ENCODE peak calls at places on chromosomes 7 and 10, in ten cellular contexts. One of them, this sample, is unnamed.

GRCh38 chr7:44415047-44415446 is 75.4 kb downstream of the NUDCD3 start:
- DNase-seq in hepatocyte: no peak
- DNase-seq in activated CD8-positive, alpha-beta memory T cell treated with anti-CD3 and anti-CD28 coated beads for 48 hours: no peak
- DNase-seq in cerebellum: no peak
- DNase-seq in stimulated activated naive CD8-positive, alpha-beta T cell treated with anti-CD3 and anti-CD28 coated beads, Interleukin-15, Interleukin-2, amounts not matched to agents 100 U/mL and 50 U/mL, for 24 hours: no peak
- DNase-seq in AG20443: no peak
- DNase-seq in fibroblast of pulmonary artery: no peak
- DNase-seq in pulmonary artery endothelial cell: no peak
- DNase-seq in AG10803: peak
- DNase-seq in nephron progenitor cell: no peak
- DNase-seq in this sample: no peak

GRCh38 chr7:106260136-106260561 is 24.6 kb downstream of the NAMPT start:
- DNase-seq in hepatocyte: no peak
- DNase-seq in activated CD8-positive, alpha-beta memory T cell treated with anti-CD3 and anti-CD28 coated beads for 48 hours: no peak
- DNase-seq in cerebellum: no peak
- DNase-seq in stimulated activated naive CD8-positive, alpha-beta T cell treated with anti-CD3 and anti-CD28 coated beads, Interleukin-15, Interleukin-2, amounts not matched to agents 100 U/mL and 50 U/mL, for 24 hours: no peak
- DNase-seq in AG20443: peak
- DNase-seq in fibroblast of pulmonary artery: no peak
- DNase-seq in pulmonary artery endothelial cell: no peak
- DNase-seq in AG10803: peak
- DNase-seq in nephron progenitor cell: no peak
- DNase-seq in this sample: no peak

GRCh38 chr10:131658476-131659110 is 242.2 kb upstream of the PPP2R2D start:
- DNase-seq in hepatocyte: no peak
- DNase-seq in activated CD8-positive, alpha-beta memory T cell treated with anti-CD3 and anti-CD28 coated beads for 48 hours: no peak
- DNase-seq in cerebellum: no peak
- DNase-seq in stimulated activated naive CD8-positive, alpha-beta T cell treated with anti-CD3 and anti-CD28 coated beads, Interleukin-15, Interleukin-2, amounts not matched to agents 100 U/mL and 50 U/mL, for 24 hours: no peak
- DNase-seq in AG20443: no peak
- DNase-seq in fibroblast of pulmonary artery: no peak
- DNase-seq in pulmonary artery endothelial cell: no peak
- DNase-seq in AG10803: no peak
- DNase-seq in nephron progenitor cell: no peak
- DNase-seq in this sample: peak

GRCh38 chr10:57008189-57008588 is 647.1 kb upstream of the ZWINT start:
- DNase-seq in hepatocyte: no peak
- DNase-seq in activated CD8-positive, alpha-beta memory T cell treated with anti-CD3 and anti-CD28 coated beads for 48 hours: no peak
- DNase-seq in cerebellum: no peak
- DNase-seq in stimulated activated naive CD8-positive, alpha-beta T cell treated with anti-CD3 and anti-CD28 coated beads, Interleukin-15, Interleukin-2, amounts not matched to agents 100 U/mL and 50 U/mL, for 24 hours: no peak
- DNase-seq in AG20443: no peak
- DNase-seq in fibroblast of pulmonary artery: no peak
- DNase-seq in pulmonary artery endothelial cell: no peak
- DNase-seq in AG10803: no peak
- DNase-seq in nephron progenitor cell: no peak
- DNase-seq in this sample: no peak

GRCh38 chr7:142933092-142933475 is 462 bp downstream of the TRPV5 start:
- DNase-seq in hepatocyte: no peak
- DNase-seq in activated CD8-positive, alpha-beta memory T cell treated with anti-CD3 and anti-CD28 coated beads for 48 hours: no peak
- DNase-seq in cerebellum: no peak
- DNase-seq in stimulated activated naive CD8-positive, alpha-beta T cell treated with anti-CD3 and anti-CD28 coated beads, Interleukin-15, Interleukin-2, amounts not matched to agents 100 U/mL and 50 U/mL, for 24 hours: no peak
- DNase-seq in AG20443: no peak
- DNase-seq in fibroblast of pulmonary artery: no peak
- DNase-seq in pulmonary artery endothelial cell: no peak
- DNase-seq in AG10803: no peak
- DNase-seq in nephron progenitor cell: no peak
- DNase-seq in this sample: peak

GRCh38 chr7:106659369-106659962 is 1.5 kb downstream of the CCDC71L start:
- DNase-seq in hepatocyte: no peak
- DNase-seq in activated CD8-positive, alpha-beta memory T cell treated with anti-CD3 and anti-CD28 coated beads for 48 hours: no peak
- DNase-seq in cerebellum: no peak
- DNase-seq in stimulated activated naive CD8-positive, alpha-beta T cell treated with anti-CD3 and anti-CD28 coated beads, Interleukin-15, Interleukin-2, amounts not matched to agents 100 U/mL and 50 U/mL, for 24 hours: no peak
- DNase-seq in AG20443: no peak
- DNase-seq in fibroblast of pulmonary artery: peak
- DNase-seq in pulmonary artery endothelial cell: no peak
- DNase-seq in AG10803: peak
- DNase-seq in nephron progenitor cell: no peak
- DNase-seq in this sample: no peak

GRCh38 chr7:28187012-28187411 is 6.4 kb upstream of the JAZF1 start:
- DNase-seq in hepatocyte: no peak
- DNase-seq in activated CD8-positive, alpha-beta memory T cell treated with anti-CD3 and anti-CD28 coated beads for 48 hours: no peak
- DNase-seq in cerebellum: no peak
- DNase-seq in stimulated activated naive CD8-positive, alpha-beta T cell treated with anti-CD3 and anti-CD28 coated beads, Interleukin-15, Interleukin-2, amounts not matched to agents 100 U/mL and 50 U/mL, for 24 hours: no peak
- DNase-seq in AG20443: no peak
- DNase-seq in fibroblast of pulmonary artery: no peak
- DNase-seq in pulmonary artery endothelial cell: no peak
- DNase-seq in AG10803: no peak
- DNase-seq in nephron progenitor cell: no peak
- DNase-seq in this sample: no peak

GRCh38 chr10:22624289-22624738 is 90.1 kb downstream of the PIP4K2A start:
- DNase-seq in hepatocyte: peak
- DNase-seq in activated CD8-positive, alpha-beta memory T cell treated with anti-CD3 and anti-CD28 coated beads for 48 hours: no peak
- DNase-seq in cerebellum: no peak
- DNase-seq in stimulated activated naive CD8-positive, alpha-beta T cell treated with anti-CD3 and anti-CD28 coated beads, Interleukin-15, Interleukin-2, amounts not matched to agents 100 U/mL and 50 U/mL, for 24 hours: no peak
- DNase-seq in AG20443: peak
- DNase-seq in fibroblast of pulmonary artery: peak
- DNase-seq in pulmonary artery endothelial cell: peak
- DNase-seq in AG10803: peak
- DNase-seq in nephron progenitor cell: no peak
- DNase-seq in this sample: no peak

GRCh38 chr10:23693895-23694294 is 255.0 kb downstream of the OTUD1 start:
- DNase-seq in hepatocyte: peak
- DNase-seq in activated CD8-positive, alpha-beta memory T cell treated with anti-CD3 and anti-CD28 coated beads for 48 hours: no peak
- DNase-seq in cerebellum: no peak
- DNase-seq in stimulated activated naive CD8-positive, alpha-beta T cell treated with anti-CD3 and anti-CD28 coated beads, Interleukin-15, Interleukin-2, amounts not matched to agents 100 U/mL and 50 U/mL, for 24 hours: no peak
- DNase-seq in AG20443: no peak
- DNase-seq in fibroblast of pulmonary artery: no peak
- DNase-seq in pulmonary artery endothelial cell: no peak
- DNase-seq in AG10803: no peak
- DNase-seq in nephron progenitor cell: peak
- DNase-seq in this sample: no peak

GRCh38 chr10:35447693-35448407 is 111.5 kb downstream of the CCNY start:
- DNase-seq in hepatocyte: no peak
- DNase-seq in activated CD8-positive, alpha-beta memory T cell treated with anti-CD3 and anti-CD28 coated beads for 48 hours: no peak
- DNase-seq in cerebellum: peak
- DNase-seq in stimulated activated naive CD8-positive, alpha-beta T cell treated with anti-CD3 and anti-CD28 coated beads, Interleukin-15, Interleukin-2, amounts not matched to agents 100 U/mL and 50 U/mL, for 24 hours: no peak
- DNase-seq in AG20443: peak
- DNase-seq in fibroblast of pulmonary artery: peak
- DNase-seq in pulmonary artery endothelial cell: peak
- DNase-seq in AG10803: peak
- DNase-seq in nephron progenitor cell: no peak
- DNase-seq in this sample: no peak

GRCh38 chr7:95601324-95601723 is 5.0 kb upstream of the PDK4 start:
- DNase-seq in hepatocyte: no peak
- DNase-seq in activated CD8-positive, alpha-beta memory T cell treated with anti-CD3 and anti-CD28 coated beads for 48 hours: no peak
- DNase-seq in cerebellum: no peak
- DNase-seq in stimulated activated naive CD8-positive, alpha-beta T cell treated with anti-CD3 and anti-CD28 coated beads, Interleukin-15, Interleukin-2, amounts not matched to agents 100 U/mL and 50 U/mL, for 24 hours: no peak
- DNase-seq in AG20443: no peak
- DNase-seq in fibroblast of pulmonary artery: no peak
- DNase-seq in pulmonary artery endothelial cell: no peak
- DNase-seq in AG10803: no peak
- DNase-seq in nephron progenitor cell: no peak
- DNase-seq in this sample: no peak

GRCh38 chr10:71268247-71268691 is 50.8 kb upstream of the SLC29A3 start:
- DNase-seq in hepatocyte: peak
- DNase-seq in activated CD8-positive, alpha-beta memory T cell treated with anti-CD3 and anti-CD28 coated beads for 48 hours: no peak
- DNase-seq in cerebellum: peak
- DNase-seq in stimulated activated naive CD8-positive, alpha-beta T cell treated with anti-CD3 and anti-CD28 coated beads, Interleukin-15, Interleukin-2, amounts not matched to agents 100 U/mL and 50 U/mL, for 24 hours: no peak
- DNase-seq in AG20443: peak
- DNase-seq in fibroblast of pulmonary artery: peak
- DNase-seq in pulmonary artery endothelial cell: no peak
- DNase-seq in AG10803: peak
- DNase-seq in nephron progenitor cell: peak
- DNase-seq in this sample: no peak

GRCh38 chr10:16748749-16749148 is 68.5 kb downstream of the RSU1 start:
- DNase-seq in hepatocyte: no peak
- DNase-seq in activated CD8-positive, alpha-beta memory T cell treated with anti-CD3 and anti-CD28 coated beads for 48 hours: no peak
- DNase-seq in cerebellum: no peak
- DNase-seq in stimulated activated naive CD8-positive, alpha-beta T cell treated with anti-CD3 and anti-CD28 coated beads, Interleukin-15, Interleukin-2, amounts not matched to agents 100 U/mL and 50 U/mL, for 24 hours: no peak
- DNase-seq in AG20443: no peak
- DNase-seq in fibroblast of pulmonary artery: no peak
- DNase-seq in pulmonary artery endothelial cell: no peak
- DNase-seq in AG10803: no peak
- DNase-seq in nephron progenitor cell: no peak
- DNase-seq in this sample: no peak

GRCh38 chr7:22167482-22167881 is 189.5 kb downstream of the RAPGEF5 start:
- DNase-seq in hepatocyte: no peak
- DNase-seq in activated CD8-positive, alpha-beta memory T cell treated with anti-CD3 and anti-CD28 coated beads for 48 hours: no peak
- DNase-seq in cerebellum: no peak
- DNase-seq in stimulated activated naive CD8-positive, alpha-beta T cell treated with anti-CD3 and anti-CD28 coated beads, Interleukin-15, Interleukin-2, amounts not matched to agents 100 U/mL and 50 U/mL, for 24 hours: no peak
- DNase-seq in AG20443: no peak
- DNase-seq in fibroblast of pulmonary artery: no peak
- DNase-seq in pulmonary artery endothelial cell: no peak
- DNase-seq in AG10803: no peak
- DNase-seq in nephron progenitor cell: no peak
- DNase-seq in this sample: no peak

GRCh38 chr7:132255898-132256297 is 320.4 kb downstream of the PLXNA4 start:
- DNase-seq in hepatocyte: peak
- DNase-seq in activated CD8-positive, alpha-beta memory T cell treated with anti-CD3 and anti-CD28 coated beads for 48 hours: no peak
- DNase-seq in cerebellum: peak
- DNase-seq in stimulated activated naive CD8-positive, alpha-beta T cell treated with anti-CD3 and anti-CD28 coated beads, Interleukin-15, Interleukin-2, amounts not matched to agents 100 U/mL and 50 U/mL, for 24 hours: no peak
- DNase-seq in AG20443: no peak
- DNase-seq in fibroblast of pulmonary artery: no peak
- DNase-seq in pulmonary artery endothelial cell: peak
- DNase-seq in AG10803: no peak
- DNase-seq in nephron progenitor cell: no peak
- DNase-seq in this sample: no peak

GRCh38 chr10:71424496-71425194 is 27.9 kb downstream of the CDH23 start:
- DNase-seq in hepatocyte: no peak
- DNase-seq in activated CD8-positive, alpha-beta memory T cell treated with anti-CD3 and anti-CD28 coated beads for 48 hours: no peak
- DNase-seq in cerebellum: no peak
- DNase-seq in stimulated activated naive CD8-positive, alpha-beta T cell treated with anti-CD3 and anti-CD28 coated beads, Interleukin-15, Interleukin-2, amounts not matched to agents 100 U/mL and 50 U/mL, for 24 hours: no peak
- DNase-seq in AG20443: no peak
- DNase-seq in fibroblast of pulmonary artery: no peak
- DNase-seq in pulmonary artery endothelial cell: no peak
- DNase-seq in AG10803: no peak
- DNase-seq in nephron progenitor cell: no peak
- DNase-seq in this sample: no peak